ENCODE peak calls at places on chromosomes 6 and 20, in nine cellular contexts. X is GM18507, O is D341Med, A is AG04450, V is B cell, G is NCI-H510A treated with DMSO at 0.1 percent for 48 hours, S is GM13976, T is dermis blood vessel endothelial cell, B is uterus. R is an unnamed sample.

GRCh38 chr6:159422041-159422984 is 253.1 kb downstream of the FNDC1 start:
- DNase-seq in X (no peak), S (no peak), T (no peak), A (no peak), G (no peak), B (no peak), O (no peak), V (no peak), R (no peak)

GRCh38 chr6:166767191-166767590 is 140.1 kb upstream of the RPS6KA2 start:
- DNase-seq in V (no peak), B (no peak), O (no peak), X (no peak), T (no peak), S (no peak), A (no peak), G (no peak), R (no peak)

GRCh38 chr6:148745926-148746325 is 904 bp upstream of the UST start:
- DNase-seq in B (no peak), O (no peak), S (no peak), X (no peak), G (no peak), V (no peak), A (no peak), T (no peak), R (no peak)

GRCh38 chr20:44706371-44707258 is 8.6 kb upstream of the CCN5 start:
- DNase-seq in B (peak), O (peak), G (no peak), V (no peak), A (no peak), T (no peak), S (no peak), X (no peak), R (no peak)

GRCh38 chr6:90303037-90303436 is 6.4 kb upstream of the BACH2 start:
- DNase-seq in V (no peak), O (no peak), A (no peak), G (no peak), X (no peak), B (no peak), S (no peak), T (no peak), R (no peak)

GRCh38 chr20:25250508-25250907 is 2.6 kb downstream of the PYGB start:
- DNase-seq in O (no peak), A (no peak), X (no peak), V (no peak), G (no peak), T (no peak), S (no peak), B (no peak), R (no peak)

GRCh38 chr20:62887147-62887859 is 25.7 kb upstream of the TCFL5 start:
- DNase-seq in X (no peak), G (peak), V (no peak), A (peak), T (peak), B (no peak), S (no peak), O (no peak), R (no peak)

GRCh38 chr20:10239954-10240353 is 21.3 kb downstream of the SNAP25 start:
- DNase-seq in O (no peak), V (no peak), S (no peak), X (no peak), B (no peak), T (peak), G (peak), A (no peak), R (no peak)

GRCh38 chr6:70310063-70310694 is 7.3 kb upstream of the COL9A1 start:
- DNase-seq in X (no peak), O (no peak), T (peak), B (no peak), G (peak), V (no peak), A (no peak), S (peak), R (no peak)

GRCh38 chr20:62137478-62138203 is 5.6 kb downstream of the PSMA7 start:
- DNase-seq in S (no peak), X (no peak), A (no peak), V (no peak), T (no peak), B (no peak), G (no peak), O (no peak), R (no peak)

GRCh38 chr20:15923030-15923776 is 650.0 kb downstream of the KIF16B start:
- DNase-seq in S (no peak), T (no peak), X (no peak), B (no peak), G (no peak), A (no peak), V (peak), O (no peak), R (no peak)

GRCh38 chr20:23166563-23166962 is 80.4 kb upstream of the CD93 start:
- DNase-seq in O (no peak), X (no peak), B (no peak), S (no peak), V (no peak), A (no peak), T (no peak), G (no peak), R (no peak)

GRCh38 chr20:17863577-17864292 is 104.9 kb downstream of the SNX5 start:
- DNase-seq in B (no peak), X (no peak), T (peak), A (no peak), V (no peak), S (no peak), O (no peak), G (no peak), R (no peak)

R was measured in GM19239.